ENCODE peak calls at places on chromosomes 16 and 17, in nine cellular contexts. One of them, this sample, is unnamed.

GRCh38 chr16:1781758-1782407 is 488 bp downstream of the SPSB3 start:
- DNase-seq in activated B cell treated with CpG ODN at 0.5 μM for 24 hours: no peak
- DNase-seq in GM12891: no peak
- DNase-seq in T-helper 2 cell: peak
- DNase-seq in stimulated activated CD4-positive, alpha-beta T cell treated with anti-CD3 and anti-CD28 coated beads, Interleukin-15, amount 100 ng/mL, for 24 hours: peak
- DNase-seq in lung: no peak
- DNase-seq in stomach: no peak
- DNase-seq in mesothelial cell of epicardium: no peak
- DNase-seq in Kasumi-1: no peak
- DNase-seq in this sample: no peak

GRCh38 chr16:84511180-84511800 is 6.8 kb upstream of the MEAK7 start:
- DNase-seq in activated B cell treated with CpG ODN at 0.5 μM for 24 hours: peak
- DNase-seq in GM12891: no peak
- DNase-seq in T-helper 2 cell: peak
- DNase-seq in stimulated activated CD4-positive, alpha-beta T cell treated with anti-CD3 and anti-CD28 coated beads, Interleukin-15, amount 100 ng/mL, for 24 hours: peak
- DNase-seq in lung: peak
- DNase-seq in stomach: peak
- DNase-seq in mesothelial cell of epicardium: peak
- DNase-seq in Kasumi-1: peak
- DNase-seq in this sample: peak

GRCh38 chr16:53061701-53062159 is 6.9 kb downstream of the CHD9 start:
- DNase-seq in activated B cell treated with CpG ODN at 0.5 μM for 24 hours: peak
- DNase-seq in GM12891: no peak
- DNase-seq in T-helper 2 cell: no peak
- DNase-seq in stimulated activated CD4-positive, alpha-beta T cell treated with anti-CD3 and anti-CD28 coated beads, Interleukin-15, amount 100 ng/mL, for 24 hours: peak
- DNase-seq in lung: peak
- DNase-seq in stomach: peak
- DNase-seq in mesothelial cell of epicardium: no peak
- DNase-seq in Kasumi-1: peak
- DNase-seq in this sample: no peak

GRCh38 chr16:3954411-3954921 is 74.0 kb upstream of the CREBBP start:
- DNase-seq in activated B cell treated with CpG ODN at 0.5 μM for 24 hours: no peak
- DNase-seq in GM12891: no peak
- DNase-seq in T-helper 2 cell: no peak
- DNase-seq in stimulated activated CD4-positive, alpha-beta T cell treated with anti-CD3 and anti-CD28 coated beads, Interleukin-15, amount 100 ng/mL, for 24 hours: no peak
- DNase-seq in lung: no peak
- DNase-seq in stomach: no peak
- DNase-seq in mesothelial cell of epicardium: no peak
- DNase-seq in Kasumi-1: no peak
- DNase-seq in this sample: no peak

GRCh38 chr17:13735861-13736260 is 134.1 kb upstream of the HS3ST3A1 start:
- DNase-seq in activated B cell treated with CpG ODN at 0.5 μM for 24 hours: no peak
- DNase-seq in GM12891: no peak
- DNase-seq in T-helper 2 cell: no peak
- DNase-seq in stimulated activated CD4-positive, alpha-beta T cell treated with anti-CD3 and anti-CD28 coated beads, Interleukin-15, amount 100 ng/mL, for 24 hours: no peak
- DNase-seq in lung: no peak
- DNase-seq in stomach: no peak
- DNase-seq in mesothelial cell of epicardium: no peak
- DNase-seq in Kasumi-1: no peak
- DNase-seq in this sample: no peak

GRCh38 chr16:11356573-11357331 is 11.5 kb downstream of the RMI2 start:
- DNase-seq in activated B cell treated with CpG ODN at 0.5 μM for 24 hours: peak
- DNase-seq in GM12891: no peak
- DNase-seq in T-helper 2 cell: no peak
- DNase-seq in stimulated activated CD4-positive, alpha-beta T cell treated with anti-CD3 and anti-CD28 coated beads, Interleukin-15, amount 100 ng/mL, for 24 hours: peak
- DNase-seq in lung: peak
- DNase-seq in stomach: peak
- DNase-seq in mesothelial cell of epicardium: peak
- DNase-seq in Kasumi-1: peak
- DNase-seq in this sample: no peak

GRCh38 chr17:73231363-73231762 is 30.3 kb downstream of the CPSF4L start:
- DNase-seq in activated B cell treated with CpG ODN at 0.5 μM for 24 hours: no peak
- DNase-seq in GM12891: no peak
- DNase-seq in T-helper 2 cell: no peak
- DNase-seq in stimulated activated CD4-positive, alpha-beta T cell treated with anti-CD3 and anti-CD28 coated beads, Interleukin-15, amount 100 ng/mL, for 24 hours: no peak
- DNase-seq in lung: no peak
- DNase-seq in stomach: no peak
- DNase-seq in mesothelial cell of epicardium: no peak
- DNase-seq in Kasumi-1: peak
- DNase-seq in this sample: no peak

GRCh38 chr17:6505425-6506142 is 50.8 kb downstream of the PITPNM3 start:
- DNase-seq in activated B cell treated with CpG ODN at 0.5 μM for 24 hours: no peak
- DNase-seq in GM12891: no peak
- DNase-seq in T-helper 2 cell: no peak
- DNase-seq in stimulated activated CD4-positive, alpha-beta T cell treated with anti-CD3 and anti-CD28 coated beads, Interleukin-15, amount 100 ng/mL, for 24 hours: no peak
- DNase-seq in lung: no peak
- DNase-seq in stomach: no peak
- DNase-seq in mesothelial cell of epicardium: no peak
- DNase-seq in Kasumi-1: no peak
- DNase-seq in this sample: no peak

This sample was measured in AG04449.